ENCODE peak calls at places on chromosomes 7 and 10, in seven cellular contexts. N, W, S, B, J, I and Y are unnamed samples.

GRCh38 chr7:102125127-102125561 is 161.5 kb upstream of the SH2B2 start:
- DNase-seq in N (peak; percentile 53), W (no peak), S (peak; percentile 47), B (peak; percentile 79), J (peak; percentile 84), I (no peak), Y (no peak)

GRCh38 chr10:27564880-27565279 is 60.8 kb downstream of the RAB18 start:
- DNase-seq in N (no peak), W (no peak), S (no peak), B (no peak), J (no peak), I (no peak), Y (no peak)

GRCh38 chr10:57983226-57983870 is 284.3 kb downstream of the IPMK start:
- DNase-seq in N (no peak), W (no peak), S (no peak), B (peak; percentile 6), J (no peak), I (no peak), Y (no peak)

GRCh38 chr7:108455524-108455832 is 758 bp downstream of the NRCAM start:
- DNase-seq in N (no peak), W (no peak), S (no peak), B (no peak), J (no peak), I (no peak), Y (no peak)

GRCh38 chr7:10707519-10707918 is 266.2 kb upstream of the PHF14 start:
- DNase-seq in N (no peak), W (no peak), S (no peak), B (no peak), J (no peak), I (no peak), Y (no peak)

GRCh38 chr10:45181483-45181882 is 133.9 kb downstream of the OR13A1 start:
- DNase-seq in N (no peak), W (no peak), S (no peak), B (no peak), J (no peak), I (no peak), Y (no peak)

GRCh38 chr7:2228921-2229320 is 3.8 kb downstream of the MAD1L1 start:
- DNase-seq in N (no peak), W (no peak), S (no peak), B (no peak), J (no peak), I (no peak), Y (no peak)

GRCh38 chr10:16954280-16955030 is 137.2 kb upstream of the RSU1 start:
- DNase-seq in N (no peak), W (no peak), S (no peak), B (no peak), J (no peak), I (no peak), Y (no peak)

GRCh38 chr7:55432937-55433784 is 68.0 kb downstream of the LANCL2 start:
- DNase-seq in N (no peak), W (no peak), S (peak; percentile 61), B (peak; percentile 40), J (no peak), I (no peak), Y (no peak)

GRCh38 chr7:17041324-17041723 is 159.5 kb upstream of the AGR3 start:
- DNase-seq in N (peak; percentile 65), W (no peak), S (no peak), B (no peak), J (no peak), I (no peak), Y (no peak)

GRCh38 chr7:149824748-149825566 is 13.2 kb upstream of the ZNF862 start:
- DNase-seq in N (no peak), W (no peak), S (no peak), B (no peak), J (no peak), I (no peak), Y (no peak)

GRCh38 chr7:43648725-43649406 is 66.0 kb downstream of the STK17A start:
- DNase-seq in N (peak; percentile 69), W (no peak), S (no peak), B (no peak), J (peak; percentile 35), I (no peak), Y (peak; percentile 53)

GRCh38 chr7:97499204-97499603 is 232.7 kb upstream of the TAC1 start:
- DNase-seq in N (no peak), W (no peak), S (peak; percentile 43), B (peak; percentile 29), J (no peak), I (no peak), Y (no peak)

GRCh38 chr10:30346615-30347014 is 2.5 kb downstream of the MTPAP start:
- DNase-seq in N (no peak), W (no peak), S (no peak), B (no peak), J (no peak), I (no peak), Y (no peak)

GRCh38 chr7:157827863-157828160 is 491.0 kb downstream of the DNAJB6 start:
- DNase-seq in N (no peak), W (no peak), S (no peak), B (no peak), J (no peak), I (no peak), Y (no peak)

GRCh38 chr10:43888551-43888950 is 239.9 kb upstream of the ZNF32 start:
- DNase-seq in N (peak; percentile 72), W (no peak), S (no peak), B (no peak), J (no peak), I (no peak), Y (no peak)

GRCh38 chr7:142153400-142153799 is 41.9 kb downstream of the MGAM2 start:
- DNase-seq in N (no peak), W (no peak), S (peak; percentile 58), B (no peak), J (no peak), I (no peak), Y (no peak)

GRCh38 chr10:52453501-52453900 is 139.4 kb downstream of the DKK1 start:
- DNase-seq in N (no peak), W (no peak), S (no peak), B (no peak), J (no peak), I (no peak), Y (no peak)
- H3K9me3 ChIP-seq in N (no peaks in the 10 kb centered on the region), W (no peaks in the 10 kb centered on the region), S (no peaks in the 10 kb centered on the region), B (no peaks in the 10 kb centered on the region), J (no peaks in the 10 kb centered on the region), I (no peaks in the 10 kb centered on the region), Y (no peaks in the 10 kb centered on the region)

GRCh38 chr10:81978238-81978637 is 103.2 kb downstream of the NRG3 start:
- DNase-seq in N (no peak), W (no peak), S (no peak), B (no peak), J (no peak), I (no peak), Y (no peak)

GRCh38 chr10:81984428-81984827 is 109.4 kb downstream of the NRG3 start:
- DNase-seq in N (no peak), W (no peak), S (no peak), B (no peak), J (no peak), I (no peak), Y (no peak)

GRCh38 chr10:81981724-81982123 is 106.7 kb downstream of the NRG3 start:
- DNase-seq in N (no peak), W (no peak), S (no peak), B (no peak), J (no peak), I (no peak), Y (no peak)
- H3K9me3 ChIP-seq in N (peaks cover 4% of the 10 kb centered on the region), W (no peaks in the 10 kb centered on the region), S (no peaks in the 10 kb centered on the region), B (no peaks in the 10 kb centered on the region), J (no peaks in the 10 kb centered on the region), I (no peaks in the 10 kb centered on the region), Y (no peaks in the 10 kb centered on the region)

GRCh38 chr10:1297566-1298301 is 241.5 kb downstream of the WDR37 start:
- DNase-seq in N (no peak), W (no peak), S (no peak), B (no peak), J (no peak), I (no peak), Y (no peak)
- H3K9me3 ChIP-seq in N (peaks cover 40% of the 10 kb centered on the region), W (no peaks in the 10 kb centered on the region), S (no peaks in the 10 kb centered on the region), B (no peaks in the 10 kb centered on the region), J (no peaks in the 10 kb centered on the region), I (no peaks in the 10 kb centered on the region), Y (no peaks in the 10 kb centered on the region)

GRCh38 chr10:132058111-132058745 is 7.5 kb upstream of the JAKMIP3 start:
- DNase-seq in N (no peak), W (no peak), S (no peak), B (no peak), J (no peak), I (no peak), Y (no peak)
- H3K9me3 ChIP-seq in N (peaks cover 17% of the 10 kb centered on the region), W (no peaks in the 10 kb centered on the region), S (peaks cover 5% of the 10 kb centered on the region), B (no peaks in the 10 kb centered on the region), J (no peaks in the 10 kb centered on the region), I (no peaks in the 10 kb centered on the region), Y (peaks cover 1% of the 10 kb centered on the region)